ENCODE peak calls at places on chromosomes 1 and 21, in four cellular contexts. I is hepatocyte, X is trophoblast cell, J is fibroblast of lung. D is an unnamed sample.

GRCh38 chr1:184289825-184290550 is 96.8 kb upstream of the C1orf21 start:
- DNase-seq in J (no peak), X (no peak), I (no peak), D (peak)

GRCh38 chr1:100769906-100770646 is 50.5 kb downstream of the VCAM1 start:
- DNase-seq in J (no peak), X (no peak), I (no peak), D (no peak)

GRCh38 chr1:241600496-241600901 is 39.7 kb downstream of the CHML start:
- DNase-seq in X (no peak), J (peak), I (peak), D (peak)

GRCh38 chr1:36389960-36390359 is 4.2 kb upstream of the STK40 start:
- DNase-seq in I (no peak), J (no peak), X (no peak), D (no peak)

GRCh38 chr21:35083246-35083645 is 34.1 kb upstream of the RUNX1 start:
- DNase-seq in X (no peak), I (no peak), J (peak), D (no peak)

GRCh38 chr1:57254006-57254405 is 169.9 kb downstream of the DAB1 start:
- DNase-seq in I (no peak), X (peak), J (peak), D (no peak)

GRCh38 chr1:183164350-183164749 is 21.7 kb upstream of the LAMC2 start:
- DNase-seq in I (peak), J (peak), X (peak), D (no peak)

GRCh38 chr21:39390212-39390765 is 41.4 kb upstream of the HMGN1 start:
- DNase-seq in X (no peak), J (no peak), I (no peak), D (peak)

GRCh38 chr1:112618114-112618720 is 724 bp downstream of the ST7L start:
- DNase-seq in X (no peak), J (peak), I (peak), D (peak)

GRCh38 chr21:38804617-38805281 is 980 bp upstream of the ETS2 start:
- DNase-seq in I (peak), X (peak), J (peak), D (peak)

GRCh38 chr1:216310776-216311175 is 112.5 kb downstream of the USH2A start:
- DNase-seq in X (peak), I (peak), J (peak), D (peak)

GRCh38 chr21:33064623-33064996 is 5.3 kb upstream of the OLIG1 start:
- DNase-seq in X (no peak), J (no peak), I (no peak), D (no peak)

GRCh38 chr1:117116090-117116783 is 5.3 kb downstream of the TRIM45 start:
- DNase-seq in J (no peak), I (no peak), X (peak), D (no peak)

GRCh38 chr1:109239580-109240068 is 9.7 kb upstream of the CELSR2 start:
- DNase-seq in J (peak), I (peak), X (peak), D (peak)

GRCh38 chr21:45420623-45421041 is 15.7 kb downstream of the COL18A1 start:
- DNase-seq in I (peak), J (peak), X (no peak), D (no peak)

GRCh38 chr1:246631426-246631825 is 65.2 kb downstream of the CNST start:
- DNase-seq in X (peak), J (peak), I (no peak), D (no peak)

GRCh38 chr1:221344693-221345092 is 397.2 kb downstream of the DUSP10 start:
- DNase-seq in I (no peak), J (peak), X (no peak), D (no peak)

GRCh38 chr1:93186667-93187066 is 6.1 kb downstream of the CCDC18 start:
- DNase-seq in I (no peak), X (no peak), J (no peak), D (no peak)

GRCh38 chr1:154784924-154785531 is 85.1 kb downstream of the KCNN3 start:
- DNase-seq in J (no peak), X (no peak), I (no peak), D (no peak)

GRCh38 chr1:93331412-93331811 is 14.3 kb upstream of the DR1 start:
- DNase-seq in I (no peak), X (peak), J (peak), D (no peak)

GRCh38 chr21:45478115-45478801 is 64.0 kb downstream of the SLC19A1 start:
- DNase-seq in J (peak), I (peak), X (peak), D (peak)

GRCh38 chr1:154752273-154753030 is 117.6 kb downstream of the KCNN3 start:
- DNase-seq in J (no peak), I (no peak), X (no peak), D (peak)

GRCh38 chr1:180178511-180179161 is 24.0 kb downstream of the QSOX1 start:
- DNase-seq in X (peak), I (peak), J (no peak), D (peak)

GRCh38 chr21:35145626-35146236 is 96.6 kb upstream of the RUNX1 start:
- DNase-seq in I (no peak), J (no peak), X (no peak), D (no peak)

GRCh38 chr1:32101233-32101681 is 6.6 kb upstream of the KPNA6 start:
- DNase-seq in I (no peak), X (peak), J (peak), D (peak)

GRCh38 chr1:2314297-2314802 is 77.0 kb downstream of the MORN1 start:
- DNase-seq in J (peak), X (peak), I (peak), D (no peak)
- H3K4me2 ChIP-seq in J (peak), X (peak), I (peak), D (no peak)

GRCh38 chr1:227557962-227558806 is 5.2 kb upstream of the ZNF678 start:
- DNase-seq in X (no peak), I (no peak), J (no peak), D (no peak)
- H3K4me2 ChIP-seq in X (no peak), I (no peak), J (no peak), D (no peak)

GRCh38 chr21:40553781-40554180 is 293.2 kb downstream of the DSCAM start:
- DNase-seq in I (no peak), X (peak), J (no peak), D (no peak)

GRCh38 chr21:40556442-40556968 is 290.5 kb downstream of the DSCAM start:
- DNase-seq in I (no peak), X (no peak), J (no peak), D (no peak)

GRCh38 chr21:40555129-40555528 is 291.8 kb downstream of the DSCAM start:
- DNase-seq in I (no peak), J (no peak), X (no peak), D (no peak)
- H3K4me2 ChIP-seq in I (no peak), J (no peak), X (no peak), D (no peak)

DNA sequence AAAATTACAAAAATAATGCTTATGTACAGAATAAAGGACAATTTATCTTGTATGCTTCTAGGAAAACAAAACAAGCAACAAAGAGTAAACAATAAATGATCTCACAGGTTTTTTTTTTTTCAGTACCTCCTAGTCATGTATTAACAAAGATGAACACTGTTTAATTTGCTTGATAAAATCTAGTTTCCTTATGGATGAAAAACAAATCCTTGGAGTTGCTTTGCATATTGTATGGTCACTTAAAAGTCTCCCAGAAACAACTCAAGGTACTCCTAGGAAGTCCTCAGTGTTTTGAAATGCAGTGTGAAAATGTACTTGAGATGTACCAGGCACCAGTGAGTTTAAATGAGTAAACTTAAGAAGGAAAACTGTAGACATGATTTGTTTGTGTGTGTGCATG is 686.0 kb upstream of the BRINP3 start:
- DNase-seq in X (no peak), J (no peak), I (no peak), D (no peak)
- H3K4me2 ChIP-seq in X (no peak), J (no peak), I (no peak), D (no peak)

DNA sequence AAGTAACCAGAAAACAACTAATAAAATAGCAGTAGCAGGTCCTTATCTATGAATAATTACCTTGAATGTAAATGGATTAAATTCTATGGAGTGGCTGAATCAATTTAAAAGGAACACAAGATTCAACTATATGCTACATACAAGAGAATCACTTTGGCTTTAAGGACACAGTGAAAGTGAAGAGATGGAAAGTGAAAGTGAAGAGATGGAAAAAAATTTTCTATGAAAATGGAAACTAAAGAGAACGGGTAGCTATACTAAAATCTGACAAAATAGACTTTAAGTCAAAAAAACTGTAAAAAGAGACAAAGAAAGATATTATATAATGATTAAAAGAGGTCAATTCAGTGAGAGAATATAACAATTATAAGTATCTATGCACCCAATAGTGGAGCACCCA is 54.7 kb downstream of the C1orf185 start:
- DNase-seq in X (no peak), J (no peak), I (no peak), D (no peak)
- H3K4me2 ChIP-seq in X (no peak), J (no peak), I (no peak), D (no peak)

DNA sequence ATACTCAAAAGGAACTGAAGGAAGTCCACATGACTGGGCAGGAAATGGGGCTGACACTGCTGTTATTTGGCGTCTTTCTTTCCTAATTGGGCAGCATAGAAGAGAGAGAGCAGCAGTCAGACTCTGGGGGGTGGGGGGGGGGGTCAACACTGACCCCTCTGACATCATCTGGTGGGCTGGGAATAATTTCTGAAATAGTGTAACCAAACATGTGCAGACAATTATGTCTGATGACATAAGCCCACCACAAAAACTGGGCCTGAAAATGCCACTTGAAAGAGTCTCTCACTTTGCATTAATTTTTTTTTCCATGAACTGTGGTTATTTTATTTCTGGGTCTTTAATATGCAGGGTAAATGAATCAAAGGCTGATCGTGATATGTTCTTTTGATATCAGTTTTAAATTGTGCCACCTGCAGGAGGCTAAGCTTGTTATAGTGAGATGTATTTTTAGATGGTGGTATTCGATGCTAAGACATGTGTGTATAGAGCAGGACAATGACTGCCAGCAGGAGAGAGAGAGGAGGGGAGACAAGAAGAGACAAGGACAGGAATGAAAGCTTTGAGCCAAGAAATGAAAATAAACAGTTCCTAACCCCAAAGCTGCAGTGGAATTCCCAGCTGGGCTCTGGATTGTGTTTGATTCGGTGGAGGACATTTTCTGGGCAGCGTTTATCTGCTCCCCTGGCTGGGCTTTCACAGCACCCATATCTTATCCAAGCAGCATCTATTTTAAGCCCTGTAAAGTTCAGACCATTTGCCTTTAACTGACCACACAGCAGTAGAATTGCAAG is 264.7 kb downstream of the PBX1 start:
- DNase-seq in I (peak), J (peak), X (no peak), D (no peak)
- H3K4me2 ChIP-seq in I (no peak), J (no peak), X (no peak), D (no peak)